ENCODE peak calls at places on chromosomes 5 and 9, in nine cellular contexts. E is AG10803; S is H7; D is stimulated activated CD8-positive, alpha-beta memory T cell treated with anti-CD3 and anti-CD28 coated beads, Interleukin-4, amount 100 ng/mL, for 24 hours; V is T1000; B is GM03348; Q is mesenteric fat pad; A is colonic mucosa; R is NCI-H1436. U is an unnamed sample.
A peak's percentile ranks its signal among the peaks of the same experiment; 100 is the strongest.

GRCh38 chr5:10668697-10669096 is 92.3 kb downstream of the DAP start:
- DNase-seq in E (no peak), A (no peak), V (no peak), B (no peak), Q (peak; percentile 53), D (no peak), R (no peak), S (no peak), U (no peak)

GRCh38 chr9:137299938-137300337 is 2.1 kb downstream of the NRARP start:
- DNase-seq in D (no peak), R (no peak), Q (no peak), A (peak; percentile 52), V (no peak), S (no peak), E (no peak), B (no peak), U (no peak)

GRCh38 chr5:135476615-135477493 is 24.7 kb upstream of the TIFAB start:
- DNase-seq in D (no peak), S (peak; percentile 57), Q (peak; percentile 43), B (no peak), R (no peak), A (no peak), V (no peak), E (no peak), U (no peak)

GRCh38 chr5:141908796-141909195 is 14.9 kb upstream of the DELE1 start:
- DNase-seq in Q (no peak), R (no peak), S (no peak), B (peak; percentile 43), V (no peak), A (no peak), D (no peak), E (no peak), U (no peak)

GRCh38 chr5:64923151-64923685 is 154.5 kb downstream of the CWC27 start:
- DNase-seq in V (no peak), Q (no peak), B (no peak), D (no peak), A (no peak), E (peak; percentile 5), R (no peak), S (no peak), U (peak; percentile 44)

GRCh38 chr9:83280259-83280658 is 217.3 kb upstream of the RASEF start:
- DNase-seq in R (no peak), A (no peak), V (no peak), D (no peak), S (no peak), B (no peak), Q (no peak), E (peak; percentile 70), U (no peak)

GRCh38 chr5:149682532-149683076 is 47.5 kb upstream of the PPARGC1B start:
- DNase-seq in V (no peak), B (no peak), S (no peak), A (peak; percentile 7), D (no peak), E (no peak), R (no peak), Q (no peak), U (no peak)

GRCh38 chr5:64972591-64972990 is 203.9 kb downstream of the CWC27 start:
- DNase-seq in R (no peak), V (no peak), B (no peak), E (no peak), A (no peak), S (no peak), Q (no peak), D (no peak), U (no peak)

GRCh38 chr5:124583469-124584350 is 162.7 kb downstream of the ZNF608 start:
- DNase-seq in S (no peak), D (no peak), V (peak; percentile 11), B (peak; percentile 43), R (no peak), A (peak; percentile 22), Q (no peak), E (peak; percentile 61), U (peak; percentile 39)

U was measured in ELF-1.